ENCODE peak calls at places on chromosomes 13 and 19, in six cellular contexts. Y is neuronal stem cell; Z is aorta; Q is SK-N-SH; W is CD4-positive, CD25-positive, alpha-beta regulatory T cell; T is left lung. J is an unnamed sample.

GRCh38 chr13:85298387-85298924 is 500.8 kb downstream of the SLITRK6 start:
- DNase-seq in Y (no peak), Z (no peak), Q (no peak), W (no peak), T (no peak), J (no peak)

GRCh38 chr19:5578094-5578846 is 10.5 kb upstream of the TINCR start:
- DNase-seq in Y (peak; percentile 72), Z (peak; percentile 92), Q (peak; percentile 95), W (peak; percentile 56), T (peak; percentile 94), J (peak; percentile 79)

GRCh38 chr19:3801412-3802096 is 15.4 kb upstream of the MATK start:
- DNase-seq in Y (peak; percentile 40), Z (no peak), Q (peak; percentile 85), W (peak; percentile 66), T (peak; percentile 85), J (peak; percentile 66)

GRCh38 chr19:6800991-6801396 is 28.5 kb downstream of the VAV1 start:
- DNase-seq in Y (no peak), Z (no peak), Q (no peak), W (peak; percentile 16), T (no peak), J (no peak)

GRCh38 chr13:21060063-21060826 is 1.1 kb downstream of the LATS2 start:
- DNase-seq in Y (no peak), Z (peak; percentile 88), Q (no peak), W (no peak), T (peak; percentile 88), J (peak; percentile 62)

GRCh38 chr13:52371736-52372247 is 34.2 kb downstream of the THSD1 start:
- DNase-seq in Y (peak; percentile 4), Z (no peak), Q (peak; percentile 24), W (no peak), T (no peak), J (no peak)

GRCh38 chr19:38944981-38945506 is 14.3 kb downstream of the MRPS12 start:
- DNase-seq in Y (no peak), Z (peak; percentile 61), Q (peak; percentile 65), W (no peak), T (no peak), J (no peak)

GRCh38 chr19:13872695-13873389 is 4.1 kb upstream of the NANOS3 start:
- DNase-seq in Y (peak; percentile 75), Z (no peak), Q (peak; percentile 43), W (no peak), T (peak; percentile 83), J (no peak)

GRCh38 chr19:38812841-38813320 is at the start of gene LGALS4:
- DNase-seq in Y (no peak), Z (peak; percentile 36), Q (peak; percentile 23), W (no peak), T (no peak), J (peak; percentile 52)

GRCh38 chr19:11374449-11375142 is at the start of gene SWSAP1:
- DNase-seq in Y (peak; percentile 98), Z (peak; percentile 99), Q (peak; percentile 92), W (peak; percentile 100), T (peak; percentile 97), J (peak; percentile 98)

GRCh38 chr19:7224205-7224833 is 69.9 kb downstream of the INSR start:
- DNase-seq in Y (no peak), Z (no peak), Q (no peak), W (no peak), T (no peak), J (no peak)

GRCh38 chr19:29843180-29844051 is 31.6 kb downstream of the CCNE1 start:
- DNase-seq in Y (peak; percentile 17), Z (peak; percentile 78), Q (no peak), W (peak; percentile 48), T (no peak), J (peak; percentile 52)

GRCh38 chr13:48578516-48579166 is 45.8 kb upstream of the RCBTB2 start:
- DNase-seq in Y (no peak), Z (no peak), Q (no peak), W (peak; percentile 35), T (no peak), J (no peak)

GRCh38 chr19:45100202-45100600 is 7.2 kb downstream of the PPP1R37 start:
- DNase-seq in Y (no peak), Z (no peak), Q (no peak), W (no peak), T (no peak), J (no peak)

GRCh38 chr19:19271828-19272599 is 1.1 kb downstream of the TM6SF2 start:
- DNase-seq in Y (no peak), Z (no peak), Q (peak; percentile 11), W (no peak), T (no peak), J (no peak)

GRCh38 chr19:44627631-44628030 is 14.3 kb downstream of the IGSF23 start:
- DNase-seq in Y (no peak), Z (no peak), Q (no peak), W (no peak), T (no peak), J (no peak)

GRCh38 chr19:38224014-38224862 is at the start of gene DPF1:
- DNase-seq in Y (peak; percentile 77), Z (no peak), Q (peak; percentile 99), W (peak; percentile 71), T (peak; percentile 87), J (no peak)

GRCh38 chr19:5586300-5587070 is 18.7 kb upstream of the TINCR start:
- DNase-seq in Y (no peak), Z (peak; percentile 48), Q (no peak), W (no peak), T (no peak), J (no peak)

GRCh38 chr19:35214766-35215422 is 13.6 kb downstream of the FAM187B start:
- DNase-seq in Y (no peak), Z (no peak), Q (no peak), W (no peak), T (no peak), J (no peak)

GRCh38 chr13:113205428-113205931 is 3.0 kb downstream of the PCID2 start:
- DNase-seq in Y (no peak), Z (no peak), Q (no peak), W (no peak), T (no peak), J (no peak)

DNA sequence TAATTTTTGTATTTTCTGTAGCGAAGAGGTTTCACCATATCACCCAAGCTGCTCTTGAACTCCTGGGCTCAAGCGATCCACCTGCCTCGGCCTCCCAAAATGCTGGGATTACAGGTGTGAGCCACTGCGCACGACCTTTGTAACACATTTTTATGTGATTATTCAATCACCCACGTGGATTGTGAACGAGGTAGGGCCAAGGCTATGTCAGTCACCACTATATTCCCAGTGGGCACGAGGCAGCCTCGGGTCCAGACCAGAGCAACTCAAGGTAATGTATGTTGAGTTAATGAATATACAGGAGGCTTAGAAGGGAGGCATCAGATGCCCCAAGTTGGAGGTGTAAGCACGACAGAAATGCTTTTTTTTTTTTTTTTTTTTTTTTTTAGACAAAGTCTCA is 8.9 kb downstream of the PTGIR start:
- DNase-seq in Y (no peak), Z (peak; percentile 69), Q (no peak), W (no peak), T (no peak), J (no peak)
- H3K4me1 ChIP-seq in Y (peaks cover 3% of the 10 kb centered on the region), Z (peaks cover 2% of the 10 kb centered on the region), Q (no peaks in the 10 kb centered on the region), W (peaks cover 82% of the 10 kb centered on the region), T (peaks cover 65% of the 10 kb centered on the region), J (peaks cover 41% of the 10 kb centered on the region)

GRCh38 chr13:34346626-34347025 is 528.7 kb downstream of the RFC3 start:
- DNase-seq in Y (no peak), Z (no peak), Q (no peak), W (no peak), T (no peak), J (no peak)
- H3K27ac ChIP-seq in Y (no peak overlapping the region), Z (no peak overlapping the region), Q (no peak overlapping the region), W (no peak overlapping the region), T (no peak overlapping the region), J (no peak overlapping the region)

DNA sequence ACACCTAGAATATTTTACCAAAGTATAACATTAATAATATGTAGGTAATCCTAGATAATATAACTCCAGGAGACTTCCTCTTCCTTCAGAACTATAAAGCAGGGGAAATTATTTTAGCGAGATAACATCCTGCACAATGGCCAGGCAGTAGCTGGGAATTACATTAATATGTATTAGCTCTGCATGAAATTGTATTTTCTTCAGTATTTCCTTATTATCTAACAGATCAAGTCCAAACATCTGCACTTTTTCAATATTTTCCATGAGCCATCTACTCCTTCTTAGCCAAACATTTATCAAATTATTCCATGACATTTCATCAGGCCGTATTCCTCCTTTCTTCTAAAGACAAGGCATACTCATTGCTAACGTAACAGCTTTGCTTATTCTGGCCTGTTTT is 98.8 kb upstream of the PCDH9 start:
- DNase-seq in Y (no peak), Z (no peak), Q (no peak), W (no peak), T (no peak), J (no peak)
- H3K4me1 ChIP-seq in Y (no peaks in the 10 kb centered on the region), Z (no peaks in the 10 kb centered on the region), Q (no peaks in the 10 kb centered on the region), W (no peaks in the 10 kb centered on the region), T (no peaks in the 10 kb centered on the region), J (no peaks in the 10 kb centered on the region)

DNA sequence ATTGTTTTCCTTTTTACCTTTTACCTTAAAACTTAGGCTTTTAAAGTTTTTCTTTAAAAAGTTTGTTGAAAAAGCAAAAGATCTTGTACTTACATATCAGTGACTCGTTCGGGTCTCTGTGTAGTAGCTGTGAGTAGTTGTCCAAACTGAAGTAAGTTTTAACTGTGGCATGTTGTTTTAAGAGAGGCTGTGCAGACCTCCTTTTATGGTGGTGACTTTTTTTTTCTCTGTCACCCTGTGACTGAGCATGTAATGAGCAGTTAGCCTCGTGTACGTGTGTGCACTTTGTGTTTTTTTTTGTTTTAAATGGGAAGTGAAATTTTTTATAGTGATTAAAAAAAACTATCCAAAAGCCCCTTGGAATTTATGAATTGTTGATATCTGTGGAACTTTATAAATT is at the start of gene GPR183:
- DNase-seq in Y (no peak), Z (no peak), Q (no peak), W (peak; percentile 79), T (no peak), J (no peak)
- H3K27ac ChIP-seq in Y (no peak within 1 kb of the TSS), Z (peak within 1 kb of the TSS; percentile 77), Q (peak within 1 kb of the TSS; percentile 79), W (peak within 1 kb of the TSS; percentile 81), T (peak within 1 kb of the TSS; percentile 69), J (peak within 1 kb of the TSS; percentile 58)

GRCh38 chr19:1360126-1360817 is 23.4 kb upstream of the NDUFS7 start:
- DNase-seq in Y (no peak), Z (no peak), Q (no peak), W (no peak), T (no peak), J (no peak)
- H3K4me1 ChIP-seq in Y (peaks cover 31% of the 10 kb centered on the region), Z (no peaks in the 10 kb centered on the region), Q (peaks cover 25% of the 10 kb centered on the region), W (peaks cover 27% of the 10 kb centered on the region), T (peaks cover 51% of the 10 kb centered on the region), J (peaks cover 46% of the 10 kb centered on the region)